ENCODE peak calls at places on chromosomes 2 and 18, in five cellular contexts. W is IMR-90, L is HepG2, Z is fibroblast of villous mesenchyme, K is body of pancreas. D is an unnamed sample.

GRCh38 chr2:18077724-18078123 is 199.3 kb downstream of the KCNS3 start:
- DNase-seq in W (peak; percentile 69), L (no peak), Z (peak; percentile 94), K (no peak), D (peak; percentile 19)

GRCh38 chr2:234674781-234675201 is 177.9 kb upstream of the ARL4C start:
- DNase-seq in W (peak; percentile 81), L (peak; percentile 80), Z (peak; percentile 80), K (no peak), D (peak; percentile 61)

GRCh38 chr2:84674099-84674498 is 157.8 kb downstream of the DNAH6 start:
- DNase-seq in W (no peak), L (no peak), Z (no peak), K (peak; percentile 36), D (no peak)

GRCh38 chr2:71545572-71546274 is 92.4 kb downstream of the DYSF start:
- DNase-seq in W (peak; percentile 55), L (peak; percentile 64), Z (peak; percentile 67), K (peak; percentile 55), D (peak; percentile 82)

GRCh38 chr2:9484533-9484932 is 10.2 kb downstream of the IAH1 start:
- DNase-seq in W (peak; percentile 94), L (no peak), Z (no peak), K (no peak), D (no peak)

GRCh38 chr18:9722691-9723090 is 14.6 kb downstream of the RAB31 start:
- DNase-seq in W (no peak), L (peak; percentile 37), Z (peak; percentile 28), K (peak; percentile 80), D (no peak)

GRCh38 chr2:55232863-55233657 is 572 bp downstream of the RPS27A start:
- DNase-seq in W (peak; percentile 21), L (no peak), Z (peak; percentile 34), K (peak; percentile 66), D (peak; percentile 26)

GRCh38 chr2:20093263-20094141 is 42.1 kb upstream of the LAPTM4A start:
- DNase-seq in W (peak; percentile 82), L (peak; percentile 95), Z (peak; percentile 81), K (peak; percentile 77), D (peak; percentile 83)

GRCh38 chr2:98730053-98730850 is 680 bp downstream of the MGAT4A start:
- DNase-seq in W (no peak), L (peak; percentile 59), Z (no peak), K (peak; percentile 77), D (no peak)

GRCh38 chr2:186690796-186691195 is 3.1 kb upstream of the FAM171B start:
- DNase-seq in W (peak; percentile 18), L (no peak), Z (no peak), K (no peak), D (peak; percentile 19)

GRCh38 chr2:240140920-240141319 is 462 bp upstream of the OTOS start:
- DNase-seq in W (no peak), L (no peak), Z (no peak), K (no peak), D (no peak)

GRCh38 chr2:127719301-127720218 is 18.3 kb downstream of the SFT2D3 start:
- DNase-seq in W (no peak), L (no peak), Z (no peak), K (no peak), D (no peak)

GRCh38 chr18:75500510-75500909 is 73.0 kb upstream of the SMIM21 start:
- DNase-seq in W (peak; percentile 86), L (no peak), Z (peak; percentile 70), K (no peak), D (no peak)

GRCh38 chr2:109335586-109336266 is 206.7 kb downstream of the SH3RF3 start:
- DNase-seq in W (peak; percentile 83), L (no peak), Z (peak; percentile 85), K (no peak), D (peak; percentile 74)

GRCh38 chr2:105235388-105236059 is 6.0 kb upstream of the GPR45 start:
- DNase-seq in W (peak; percentile 80), L (peak; percentile 74), Z (peak; percentile 87), K (peak; percentile 86), D (peak; percentile 86)

GRCh38 chr18:48003426-48004349 is 73.2 kb upstream of the SMAD2 start:
- DNase-seq in W (no peak), L (no peak), Z (peak; percentile 54), K (peak; percentile 75), D (peak; percentile 67)

GRCh38 chr2:32954206-32954605 is 7.5 kb downstream of the LTBP1 start:
- DNase-seq in W (no peak), L (no peak), Z (no peak), K (no peak), D (no peak)

GRCh38 chr2:118059919-118060478 is 28.3 kb upstream of the INSIG2 start:
- DNase-seq in W (peak; percentile 74), L (no peak), Z (peak; percentile 79), K (no peak), D (peak; percentile 55)

GRCh38 chr2:196718394-196718793 is 78.9 kb downstream of the CCDC150 start:
- DNase-seq in W (no peak), L (no peak), Z (peak; percentile 12), K (no peak), D (peak; percentile 9)

GRCh38 chr2:105294844-105295481 is 34.6 kb downstream of the TGFBRAP1 start:
- DNase-seq in W (peak; percentile 68), L (peak; percentile 59), Z (peak; percentile 74), K (peak; percentile 59), D (peak; percentile 78)

GRCh38 chr2:1837458-1837857 is 93.1 kb upstream of the PXDN start:
- DNase-seq in W (no peak), L (no peak), Z (no peak), K (no peak), D (no peak)

GRCh38 chr2:239971115-239971514 is 54.0 kb downstream of the NDUFA10 start:
- DNase-seq in W (no peak), L (no peak), Z (no peak), K (no peak), D (no peak)

GRCh38 chr2:232757905-232758304 is 18.5 kb downstream of the KCNJ13 start:
- DNase-seq in W (no peak), L (no peak), Z (no peak), K (no peak), D (no peak)

GRCh38 chr2:207676827-207677354 is 34.5 kb upstream of the CCNYL1 start:
- DNase-seq in W (peak; percentile 91), L (peak; percentile 26), Z (peak; percentile 70), K (no peak), D (peak; percentile 90)

GRCh38 chr18:904135-905090 is at the start of gene ADCYAP1:
- DNase-seq in W (no peak), L (no peak), Z (no peak), K (peak; percentile 36), D (peak; percentile 21)

GRCh38 chr2:208315081-208315788 is 49.2 kb downstream of the PIKFYVE start:
- DNase-seq in W (peak; percentile 42), L (no peak), Z (peak; percentile 67), K (no peak), D (peak; percentile 46)

GRCh38 chr2:203804070-203804469 is 63.5 kb upstream of the CTLA4 start:
- DNase-seq in W (peak; percentile 96), L (no peak), Z (peak; percentile 84), K (no peak), D (peak; percentile 99)

GRCh38 chr18:50853863-50854271 is 25.1 kb upstream of the ME2 start:
- DNase-seq in W (peak; percentile 57), L (peak; percentile 51), Z (peak; percentile 59), K (no peak), D (peak; percentile 85)

GRCh38 chr2:7649461-7650228 is 732.4 kb downstream of the RNF144A start:
- DNase-seq in W (no peak), L (no peak), Z (no peak), K (no peak), D (no peak)

GRCh38 chr2:11022064-11022463 is 110.3 kb downstream of the KCNF1 start:
- DNase-seq in W (no peak), L (no peak), Z (no peak), K (no peak), D (no peak)

GRCh38 chr18:54608008-54608642 is 17.1 kb downstream of the DYNAP start:
- DNase-seq in W (peak; percentile 1), L (no peak), Z (peak; percentile 6), K (no peak), D (peak; percentile 39)

GRCh38 chr2:197706839-197707207 is 1.7 kb downstream of the MARS2 start:
- DNase-seq in W (no peak), L (no peak), Z (no peak), K (no peak), D (no peak)

DNA sequence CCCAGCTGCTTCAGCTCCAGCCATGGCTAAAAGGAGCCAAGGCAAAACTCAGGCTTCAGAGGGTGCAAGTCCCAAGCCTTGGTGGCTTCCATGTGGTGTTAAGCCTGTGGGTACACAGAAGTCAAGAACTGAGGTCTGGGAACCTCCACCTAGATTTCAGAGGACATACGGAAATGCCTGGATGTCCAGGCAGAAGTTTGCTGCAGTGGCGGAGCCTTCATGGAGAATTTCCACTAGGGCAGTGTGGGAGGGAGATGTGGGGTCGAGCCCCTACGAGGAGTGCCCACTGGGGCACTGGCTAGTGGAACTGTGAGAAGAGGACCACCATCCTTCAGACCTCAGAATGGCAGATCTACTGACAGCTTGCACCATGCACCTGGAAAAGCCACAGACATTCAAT is 76.1 kb upstream of the KCTD1 start:
- DNase-seq in W (no peak), L (no peak), Z (no peak), K (no peak), D (no peak)
- H3K4me3 ChIP-seq in W (no peak overlapping the region), L (no peak overlapping the region), Z (no peak overlapping the region), K (no peak overlapping the region), D (no peak overlapping the region)

DNA sequence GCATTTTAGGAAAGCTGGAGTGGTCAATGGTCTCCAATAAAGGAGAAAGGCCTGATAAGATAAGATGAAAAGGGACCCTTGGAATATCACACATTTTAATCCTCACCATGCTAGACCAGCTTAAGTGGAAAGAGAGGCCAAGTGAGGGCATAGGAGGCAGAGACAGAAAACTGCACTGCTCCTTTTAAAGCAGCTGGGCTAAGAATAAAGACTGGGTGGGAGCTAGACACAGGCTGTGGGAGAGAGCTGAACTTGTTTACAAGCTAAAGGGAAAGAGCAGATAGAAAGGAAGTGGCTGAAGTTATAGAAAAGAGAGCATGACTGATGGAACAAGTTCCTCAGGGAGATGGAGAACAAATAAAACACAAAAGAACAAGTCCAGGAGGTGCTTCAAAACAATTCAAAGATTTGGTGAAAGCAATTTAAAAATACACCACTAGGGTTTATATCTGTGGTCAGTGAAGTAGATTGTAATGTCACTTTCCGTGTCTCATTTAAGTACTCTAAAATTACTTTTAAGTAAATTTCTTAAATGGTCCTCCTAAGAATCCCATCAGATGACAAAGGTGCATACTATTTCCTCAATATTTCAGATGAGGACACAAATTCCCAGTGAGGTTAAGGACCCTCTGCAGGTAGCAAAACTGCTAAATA is 7.5 kb downstream of the COL5A2 start:
- DNase-seq in W (no peak), L (no peak), Z (no peak), K (no peak), D (peak; percentile 35)
- TF ChIP-seq CTCF in W (no peak), L (no peak), Z (peak; percentile 22), K (no peak), D (peak; percentile 2)

GRCh38 chr2:145777297-145777696 is 1257.4 kb upstream of the ZEB2 start:
- DNase-seq in W (peak; percentile 77), L (peak; percentile 88), Z (peak; percentile 50), K (no peak), D (peak; percentile 78)

GRCh38 chr2:145775591-145775990 is 1255.7 kb upstream of the ZEB2 start:
- DNase-seq in W (no peak), L (no peak), Z (no peak), K (no peak), D (no peak)

GRCh38 chr2:145777914-145778313 is 1258.0 kb upstream of the ZEB2 start:
- DNase-seq in W (no peak), L (no peak), Z (no peak), K (no peak), D (no peak)
- H3K4me3 ChIP-seq in W (no peak overlapping the region), L (no peak overlapping the region), Z (no peak overlapping the region), K (no peak overlapping the region), D (no peak overlapping the region)

GRCh38 chr2:177195194-177195593 is 17.4 kb upstream of the HNRNPA3 start:
- DNase-seq in W (no peak), L (no peak), Z (no peak), K (no peak), D (no peak)
- TF ChIP-seq CTCF in W (no peak), L (peak; percentile 45), Z (no peak), K (peak; percentile 3), D (no peak)